ENCODE peak calls at places on chromosomes 5 and 9, in four cellular contexts. One of them, this sample, is unnamed.

GRCh38 chr5:98105651-98106050 is 667.8 kb upstream of the RGMB start:
- DNase-seq in DND-41: no peak
- DNase-seq in mammary epithelial cell: no peak
- DNase-seq in mesendoderm: no peak
- DNase-seq in this sample: no peak

GRCh38 chr5:181189962-181190710 is 14.9 kb downstream of the TRIM7 start:
- DNase-seq in DND-41: no peak
- DNase-seq in mammary epithelial cell: no peak
- DNase-seq in mesendoderm: no peak
- DNase-seq in this sample: no peak

GRCh38 chr5:153780876-153781275 is 257.8 kb downstream of the FAM114A2 start:
- DNase-seq in DND-41: no peak
- DNase-seq in mammary epithelial cell: no peak
- DNase-seq in mesendoderm: peak; percentile 89
- DNase-seq in this sample: no peak

GRCh38 chr5:138491669-138492551 is 26.6 kb downstream of the EGR1 start:
- DNase-seq in DND-41: peak; percentile 86
- DNase-seq in mammary epithelial cell: peak; percentile 87
- DNase-seq in mesendoderm: peak; percentile 84
- DNase-seq in this sample: no peak

GRCh38 chr5:14775857-14776256 is 95.7 kb downstream of the ANKH start:
- DNase-seq in DND-41: no peak
- DNase-seq in mammary epithelial cell: peak; percentile 69
- DNase-seq in mesendoderm: no peak
- DNase-seq in this sample: no peak

GRCh38 chr5:36637516-36637915 is 31.1 kb downstream of the SLC1A3 start:
- DNase-seq in DND-41: no peak
- DNase-seq in mammary epithelial cell: no peak
- DNase-seq in mesendoderm: no peak
- DNase-seq in this sample: no peak

GRCh38 chr9:73023025-73023541 is 70.2 kb upstream of the ALDH1A1 start:
- DNase-seq in DND-41: peak; percentile 24
- DNase-seq in mammary epithelial cell: peak; percentile 48
- DNase-seq in mesendoderm: peak; percentile 77
- DNase-seq in this sample: peak; percentile 59

GRCh38 chr5:66821626-66822429 is 225.6 kb downstream of the MAST4 start:
- DNase-seq in DND-41: peak; percentile 89
- DNase-seq in mammary epithelial cell: peak; percentile 8
- DNase-seq in mesendoderm: no peak
- DNase-seq in this sample: no peak

GRCh38 chr5:37638897-37639296 is 200.9 kb downstream of the GDNF start:
- DNase-seq in DND-41: no peak
- DNase-seq in mammary epithelial cell: no peak
- DNase-seq in mesendoderm: no peak
- DNase-seq in this sample: no peak

GRCh38 chr9:14395300-14396082 is 81.5 kb upstream of the NFIB start:
- DNase-seq in DND-41: no peak
- DNase-seq in mammary epithelial cell: no peak
- DNase-seq in mesendoderm: no peak
- DNase-seq in this sample: no peak

GRCh38 chr5:27706832-27707231 is 668.4 kb upstream of the CDH9 start:
- DNase-seq in DND-41: no peak
- DNase-seq in mammary epithelial cell: peak; percentile 57
- DNase-seq in mesendoderm: no peak
- DNase-seq in this sample: no peak

GRCh38 chr5:37838933-37839341 is 904 bp downstream of the GDNF start:
- DNase-seq in DND-41: no peak
- DNase-seq in mammary epithelial cell: no peak
- DNase-seq in mesendoderm: peak; percentile 27
- DNase-seq in this sample: no peak

GRCh38 chr9:93600504-93600903 is 24.1 kb downstream of the PHF2 start:
- DNase-seq in DND-41: peak; percentile 18
- DNase-seq in mammary epithelial cell: no peak
- DNase-seq in mesendoderm: peak; percentile 28
- DNase-seq in this sample: no peak

GRCh38 chr5:173963107-173963506 is 25.9 kb upstream of the C5orf47 start:
- DNase-seq in DND-41: no peak
- DNase-seq in mammary epithelial cell: peak; percentile 56
- DNase-seq in mesendoderm: no peak
- DNase-seq in this sample: no peak

GRCh38 chr5:61362796-61363364 is 30.8 kb downstream of the ZSWIM6 start:
- DNase-seq in DND-41: no peak
- DNase-seq in mammary epithelial cell: no peak
- DNase-seq in mesendoderm: peak; percentile 62
- DNase-seq in this sample: no peak

GRCh38 chr5:75202935-75203334 is 33.7 kb downstream of the ANKRD31 start:
- DNase-seq in DND-41: no peak
- DNase-seq in mammary epithelial cell: no peak
- DNase-seq in mesendoderm: peak; percentile 10
- DNase-seq in this sample: no peak

GRCh38 chr5:139446956-139447779 is 7.8 kb upstream of the DNAJC18 start:
- DNase-seq in DND-41: no peak
- DNase-seq in mammary epithelial cell: peak; percentile 40
- DNase-seq in mesendoderm: no peak
- DNase-seq in this sample: no peak

GRCh38 chr9:126051446-126052130 is 275.0 kb upstream of the MVB12B start:
- DNase-seq in DND-41: no peak
- DNase-seq in mammary epithelial cell: no peak
- DNase-seq in mesendoderm: no peak
- DNase-seq in this sample: no peak

GRCh38 chr9:28801144-28801799 is 1228.0 kb upstream of the C9orf72 start:
- DNase-seq in DND-41: no peak
- DNase-seq in mammary epithelial cell: peak; percentile 69
- DNase-seq in mesendoderm: no peak
- DNase-seq in this sample: no peak

GRCh38 chr5:149445739-149446369 is 66.8 kb upstream of the IL17B start:
- DNase-seq in DND-41: no peak
- DNase-seq in mammary epithelial cell: peak; percentile 78
- DNase-seq in mesendoderm: peak; percentile 85
- DNase-seq in this sample: no peak
- H3K9ac ChIP-seq in DND-41: no peak overlapping the region
- H3K9ac ChIP-seq in mammary epithelial cell: peak overlapping the region; percentile 9
- H3K9ac ChIP-seq in mesendoderm: no peak overlapping the region
- H3K9ac ChIP-seq in this sample: no peak overlapping the region

DNA sequence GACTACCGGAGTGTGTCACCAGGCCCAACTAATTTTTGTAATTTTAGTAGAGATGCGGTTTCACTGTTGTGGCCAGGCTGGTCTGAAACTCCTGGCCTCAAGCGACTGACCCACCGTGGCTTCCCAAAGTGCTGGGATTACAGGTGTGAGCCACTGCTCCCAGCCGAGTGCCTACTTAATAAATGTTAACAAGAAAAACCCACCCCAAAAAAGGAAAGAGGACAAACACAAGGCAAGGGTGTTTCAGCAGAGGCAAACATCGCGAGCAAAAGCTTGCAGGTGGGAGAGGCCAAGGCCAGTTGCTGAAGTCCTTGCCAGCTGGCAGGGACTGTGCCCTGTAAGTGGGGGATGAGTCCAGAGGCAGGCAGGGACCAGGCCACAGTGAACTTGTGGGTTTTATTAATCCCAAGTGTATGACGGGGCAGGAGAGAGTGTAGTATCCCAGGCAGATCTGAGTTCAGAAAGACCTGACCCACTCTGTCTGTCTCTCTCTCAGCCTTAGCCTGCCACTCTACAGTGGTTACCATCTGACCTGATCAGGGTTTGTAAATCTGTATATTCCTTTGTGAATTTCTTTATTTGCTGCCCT is 6.4 kb upstream of the FPGS start:
- DNase-seq in DND-41: peak; percentile 54
- DNase-seq in mammary epithelial cell: no peak
- DNase-seq in mesendoderm: no peak
- DNase-seq in this sample: no peak
- H3K27me3 ChIP-seq in DND-41: no peaks in the 10 kb centered on the region
- H3K27me3 ChIP-seq in mammary epithelial cell: no peaks in the 10 kb centered on the region
- H3K27me3 ChIP-seq in mesendoderm: no peaks in the 10 kb centered on the region
- H3K27me3 ChIP-seq in this sample: no peaks in the 10 kb centered on the region

GRCh38 chr5:122076023-122076422 is 2.0 kb downstream of the LOX start:
- DNase-seq in DND-41: no peak
- DNase-seq in mammary epithelial cell: peak; percentile 48
- DNase-seq in mesendoderm: no peak
- DNase-seq in this sample: no peak

GRCh38 chr5:122077451-122078115 is 476 bp downstream of the LOX start:
- DNase-seq in DND-41: no peak
- DNase-seq in mammary epithelial cell: peak; percentile 41
- DNase-seq in mesendoderm: peak; percentile 60
- DNase-seq in this sample: no peak

GRCh38 chr5:122076669-122077450 is 1.2 kb downstream of the LOX start:
- DNase-seq in DND-41: no peak
- DNase-seq in mammary epithelial cell: peak; percentile 75
- DNase-seq in mesendoderm: peak; percentile 85
- DNase-seq in this sample: peak; percentile 44

GRCh38 chr5:122073023-122073422 is 5.0 kb downstream of the LOX start:
- DNase-seq in DND-41: no peak
- DNase-seq in mammary epithelial cell: no peak
- DNase-seq in mesendoderm: no peak
- DNase-seq in this sample: no peak

DNA sequence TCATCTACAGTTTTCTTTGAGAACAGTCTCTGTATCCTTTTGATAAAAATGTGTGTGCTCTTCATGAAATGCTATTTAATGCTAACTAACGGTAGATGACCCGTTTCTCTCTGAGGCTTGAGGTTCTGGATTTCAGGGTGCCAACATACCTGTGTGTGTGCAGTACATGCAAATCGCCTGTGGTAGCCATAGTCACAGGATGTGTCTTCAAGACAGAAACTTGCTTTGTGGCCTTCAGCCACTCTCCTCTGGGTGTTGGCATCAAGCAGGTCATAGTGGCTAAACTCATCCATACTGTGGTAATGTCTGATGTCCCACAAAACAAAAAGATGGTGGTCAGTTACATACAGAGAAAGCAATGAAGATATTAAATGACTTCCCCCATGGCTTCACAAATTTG is 4.2 kb downstream of the LOX start:
- DNase-seq in DND-41: no peak
- DNase-seq in mammary epithelial cell: no peak
- DNase-seq in mesendoderm: no peak
- DNase-seq in this sample: no peak
- H3K9ac ChIP-seq in DND-41: no peak overlapping the region
- H3K9ac ChIP-seq in mammary epithelial cell: no peak overlapping the region
- H3K9ac ChIP-seq in mesendoderm: no peak overlapping the region
- H3K9ac ChIP-seq in this sample: no peak overlapping the region

GRCh38 chr9:137050570-137050969 is 3.3 kb downstream of the ENTPD2 start:
- DNase-seq in DND-41: no peak
- DNase-seq in mammary epithelial cell: no peak
- DNase-seq in mesendoderm: no peak
- DNase-seq in this sample: no peak
- H3K27me3 ChIP-seq in DND-41: peaks cover 21% of the 10 kb centered on the region
- H3K27me3 ChIP-seq in mammary epithelial cell: no peaks in the 10 kb centered on the region
- H3K27me3 ChIP-seq in mesendoderm: peaks cover 8% of the 10 kb centered on the region
- H3K27me3 ChIP-seq in this sample: peaks cover 83% of the 10 kb centered on the region

GRCh38 chr5:160262665-160263064 is 33.4 kb downstream of the FABP6 start:
- DNase-seq in DND-41: peak; percentile 21
- DNase-seq in mammary epithelial cell: no peak
- DNase-seq in mesendoderm: no peak
- DNase-seq in this sample: no peak

GRCh38 chr5:160260006-160260775 is 30.9 kb downstream of the FABP6 start:
- DNase-seq in DND-41: no peak
- DNase-seq in mammary epithelial cell: no peak
- DNase-seq in mesendoderm: peak; percentile 78
- DNase-seq in this sample: no peak

GRCh38 chr5:160259341-160259740 is 30.0 kb downstream of the FABP6 start:
- DNase-seq in DND-41: no peak
- DNase-seq in mammary epithelial cell: no peak
- DNase-seq in mesendoderm: no peak
- DNase-seq in this sample: no peak

GRCh38 chr5:160262151-160262550 is 32.8 kb downstream of the FABP6 start:
- DNase-seq in DND-41: peak; percentile 20
- DNase-seq in mammary epithelial cell: no peak
- DNase-seq in mesendoderm: peak; percentile 39
- DNase-seq in this sample: no peak

DNA sequence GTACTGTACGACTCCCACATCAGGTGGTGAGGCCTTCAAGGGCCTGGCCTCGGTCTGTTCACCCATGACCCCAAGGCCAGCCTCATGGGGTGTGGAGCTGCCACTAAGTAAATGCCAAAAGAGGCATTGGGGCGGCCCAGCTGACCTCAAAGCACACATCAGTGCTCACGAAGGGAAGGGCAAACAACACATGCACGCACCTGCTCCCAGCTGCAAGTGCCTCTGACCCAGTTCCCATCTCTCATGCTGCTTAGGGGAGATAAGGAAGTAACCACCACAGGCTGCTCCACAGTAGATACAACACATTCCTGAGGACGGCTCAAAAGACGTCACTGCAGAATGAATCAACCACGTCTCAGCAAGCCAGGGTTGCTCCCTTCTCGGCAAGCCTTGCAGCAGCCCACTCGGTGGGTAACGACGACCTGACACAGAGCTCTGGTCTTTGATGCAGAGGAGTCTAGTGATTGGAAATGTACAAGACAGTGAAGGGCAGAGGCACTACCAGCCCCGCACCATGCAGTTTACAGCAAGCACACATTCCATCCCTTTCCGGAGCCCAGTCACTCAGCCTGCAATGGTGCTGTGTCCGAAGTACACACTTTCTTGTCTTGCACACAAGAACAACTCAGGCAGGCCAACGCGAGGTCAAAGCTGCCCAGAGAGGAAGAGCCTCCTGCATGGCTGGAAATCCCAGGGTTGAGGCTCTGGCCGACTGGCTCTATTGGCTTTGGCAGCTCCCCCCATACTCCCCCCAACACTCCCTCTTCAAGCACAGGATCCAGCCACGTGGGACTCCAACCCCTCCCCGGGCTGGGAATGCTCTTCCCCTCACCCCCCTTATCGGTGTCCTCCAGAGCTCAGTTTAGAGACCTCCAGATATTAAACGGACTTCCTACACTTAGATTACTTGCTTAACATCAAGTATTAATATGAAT is 31.8 kb downstream of the FABP6 start:
- DNase-seq in DND-41: peak; percentile 11
- DNase-seq in mammary epithelial cell: no peak
- DNase-seq in mesendoderm: peak; percentile 76
- DNase-seq in this sample: no peak
- H3K9ac ChIP-seq in DND-41: no peak overlapping the region
- H3K9ac ChIP-seq in mammary epithelial cell: no peak overlapping the region
- H3K9ac ChIP-seq in mesendoderm: no peak overlapping the region
- H3K9ac ChIP-seq in this sample: peak overlapping the region; percentile 2

GRCh38 chr5:176665517-176665916 is 18.2 kb downstream of the TSPAN17 start:
- DNase-seq in DND-41: no peak
- DNase-seq in mammary epithelial cell: no peak
- DNase-seq in mesendoderm: no peak
- DNase-seq in this sample: no peak
- H3K27me3 ChIP-seq in DND-41: peaks cover 2% of the 10 kb centered on the region
- H3K27me3 ChIP-seq in mammary epithelial cell: no peaks in the 10 kb centered on the region
- H3K27me3 ChIP-seq in mesendoderm: no peaks in the 10 kb centered on the region
- H3K27me3 ChIP-seq in this sample: no peaks in the 10 kb centered on the region

This sample was measured in NT2/D1.